ENCODE peak calls at places on chromosomes 2 and 18, in four cellular contexts. One of them, this sample, is unnamed. For H3K27me3, the result is how much of the 10 kb centered on the place peaks cover.

GRCh38 chr2:39860538-39860937 is 81.5 kb upstream of the THUMPD2 start:
- DNase-seq in heart left ventricle: no peak
- DNase-seq in tibial artery: no peak
- DNase-seq in Peyer's patch: no peak
- DNase-seq in this sample: no peak

GRCh38 chr2:29307522-29307921 is 192.3 kb downstream of the CLIP4 start:
- DNase-seq in heart left ventricle: no peak
- DNase-seq in tibial artery: no peak
- DNase-seq in Peyer's patch: no peak
- DNase-seq in this sample: no peak

GRCh38 chr2:42978887-42979415 is 186.6 kb upstream of the HAAO start:
- DNase-seq in heart left ventricle: no peak
- DNase-seq in tibial artery: no peak
- DNase-seq in Peyer's patch: no peak
- DNase-seq in this sample: no peak

GRCh38 chr2:26325851-26326250 is 20.1 kb upstream of the SELENOI start:
- DNase-seq in heart left ventricle: no peak
- DNase-seq in tibial artery: no peak
- DNase-seq in Peyer's patch: no peak
- DNase-seq in this sample: no peak

GRCh38 chr18:21315741-21316187 is 73.7 kb downstream of the GREB1L start:
- DNase-seq in heart left ventricle: no peak
- DNase-seq in tibial artery: no peak
- DNase-seq in Peyer's patch: no peak
- DNase-seq in this sample: no peak

GRCh38 chr18:36128907-36129299 is 237 bp downstream of the SLC39A6 start:
- DNase-seq in heart left ventricle: no peak
- DNase-seq in tibial artery: no peak
- DNase-seq in Peyer's patch: no peak
- DNase-seq in this sample: no peak

GRCh38 chr2:223570784-223571183 is 31.4 kb downstream of the SCG2 start:
- DNase-seq in heart left ventricle: no peak
- DNase-seq in tibial artery: no peak
- DNase-seq in Peyer's patch: no peak
- DNase-seq in this sample: no peak

GRCh38 chr2:31580321-31581117 is at the start of gene SRD5A2:
- DNase-seq in heart left ventricle: no peak
- DNase-seq in tibial artery: no peak
- DNase-seq in Peyer's patch: no peak
- DNase-seq in this sample: no peak

GRCh38 chr2:43539991-43540860 is 55.6 kb downstream of the THADA start:
- DNase-seq in heart left ventricle: peak
- DNase-seq in tibial artery: peak
- DNase-seq in Peyer's patch: peak
- DNase-seq in this sample: peak

GRCh38 chr2:102142829-102143449 is 393 bp downstream of the IL1R1 start:
- DNase-seq in heart left ventricle: no peak
- DNase-seq in tibial artery: no peak
- DNase-seq in Peyer's patch: no peak
- DNase-seq in this sample: no peak

GRCh38 chr2:101998556-101999121 is 6.9 kb downstream of the IL1R2 start:
- DNase-seq in heart left ventricle: no peak
- DNase-seq in tibial artery: no peak
- DNase-seq in Peyer's patch: no peak
- DNase-seq in this sample: no peak

GRCh38 chr2:48755473-48755872 is at the start of gene LHCGR:
- DNase-seq in heart left ventricle: peak
- DNase-seq in tibial artery: no peak
- DNase-seq in Peyer's patch: no peak
- DNase-seq in this sample: no peak

GRCh38 chr2:206556357-206556949 is 85.8 kb upstream of the FAM237A start:
- DNase-seq in heart left ventricle: no peak
- DNase-seq in tibial artery: no peak
- DNase-seq in Peyer's patch: no peak
- DNase-seq in this sample: no peak

GRCh38 chr2:144402282-144402681 is 117.6 kb downstream of the ZEB2 start:
- DNase-seq in heart left ventricle: peak
- DNase-seq in tibial artery: no peak
- DNase-seq in Peyer's patch: no peak
- DNase-seq in this sample: no peak

GRCh38 chr2:6864251-6864758 is 1.4 kb downstream of the CMPK2 start:
- DNase-seq in heart left ventricle: no peak
- DNase-seq in tibial artery: no peak
- DNase-seq in Peyer's patch: no peak
- DNase-seq in this sample: no peak

GRCh38 chr2:36277146-36277808 is 78.3 kb upstream of the CRIM1 start:
- DNase-seq in heart left ventricle: no peak
- DNase-seq in tibial artery: no peak
- DNase-seq in Peyer's patch: no peak
- DNase-seq in this sample: no peak

GRCh38 chr18:2846638-2847340 is at the start of gene EMILIN2:
- DNase-seq in heart left ventricle: peak
- DNase-seq in tibial artery: peak
- DNase-seq in Peyer's patch: peak
- DNase-seq in this sample: no peak

GRCh38 chr2:94871226-94872087 is at the start of gene TEKT4:
- DNase-seq in heart left ventricle: peak
- DNase-seq in tibial artery: no peak
- DNase-seq in Peyer's patch: no peak
- DNase-seq in this sample: no peak

GRCh38 chr18:35041752-35042379 is 653 bp downstream of the MAPRE2 start:
- DNase-seq in heart left ventricle: no peak
- DNase-seq in tibial artery: no peak
- DNase-seq in Peyer's patch: no peak
- DNase-seq in this sample: no peak

GRCh38 chr18:79305976-79306375 is 89.8 kb upstream of the NFATC1 start:
- DNase-seq in heart left ventricle: no peak
- DNase-seq in tibial artery: no peak
- DNase-seq in Peyer's patch: no peak
- DNase-seq in this sample: no peak

GRCh38 chr2:95379616-95379925 is 22.9 kb upstream of the FAHD2A start:
- DNase-seq in heart left ventricle: no peak
- DNase-seq in tibial artery: peak
- DNase-seq in Peyer's patch: no peak
- DNase-seq in this sample: no peak

GRCh38 chr2:154697422-154698237 is 865 bp upstream of the KCNJ3 start:
- DNase-seq in heart left ventricle: peak
- DNase-seq in tibial artery: peak
- DNase-seq in Peyer's patch: no peak
- DNase-seq in this sample: no peak

GRCh38 chr2:164023896-164024295 is 288.1 kb upstream of the FIGN start:
- DNase-seq in heart left ventricle: peak
- DNase-seq in tibial artery: no peak
- DNase-seq in Peyer's patch: no peak
- DNase-seq in this sample: no peak

DNA sequence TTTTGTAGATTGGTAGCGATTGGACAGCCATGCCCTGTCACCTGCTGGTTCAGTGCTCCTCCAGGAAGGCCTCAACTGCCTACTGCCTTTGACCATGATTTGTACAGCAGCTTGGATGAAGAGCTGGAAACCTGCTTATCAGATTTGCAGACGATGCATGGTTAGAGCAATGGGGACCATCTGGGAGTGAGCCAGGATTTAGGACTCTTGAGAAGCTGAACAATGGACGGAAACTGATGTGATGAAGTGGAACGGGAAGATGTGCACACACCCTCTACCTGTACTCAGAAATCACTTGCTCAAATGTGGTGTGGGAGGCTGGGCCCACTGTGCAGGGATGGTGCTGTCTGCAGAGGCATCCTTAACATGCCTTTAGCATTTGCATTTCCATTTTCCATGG is 57.2 kb downstream of the NCK2 start:
- DNase-seq in heart left ventricle: no peak
- DNase-seq in tibial artery: no peak
- DNase-seq in Peyer's patch: no peak
- DNase-seq in this sample: no peak
- H3K4me3 ChIP-seq in heart left ventricle: no peak
- H3K4me3 ChIP-seq in tibial artery: no peak
- H3K4me3 ChIP-seq in Peyer's patch: no peak
- H3K4me3 ChIP-seq in this sample: no peak

DNA sequence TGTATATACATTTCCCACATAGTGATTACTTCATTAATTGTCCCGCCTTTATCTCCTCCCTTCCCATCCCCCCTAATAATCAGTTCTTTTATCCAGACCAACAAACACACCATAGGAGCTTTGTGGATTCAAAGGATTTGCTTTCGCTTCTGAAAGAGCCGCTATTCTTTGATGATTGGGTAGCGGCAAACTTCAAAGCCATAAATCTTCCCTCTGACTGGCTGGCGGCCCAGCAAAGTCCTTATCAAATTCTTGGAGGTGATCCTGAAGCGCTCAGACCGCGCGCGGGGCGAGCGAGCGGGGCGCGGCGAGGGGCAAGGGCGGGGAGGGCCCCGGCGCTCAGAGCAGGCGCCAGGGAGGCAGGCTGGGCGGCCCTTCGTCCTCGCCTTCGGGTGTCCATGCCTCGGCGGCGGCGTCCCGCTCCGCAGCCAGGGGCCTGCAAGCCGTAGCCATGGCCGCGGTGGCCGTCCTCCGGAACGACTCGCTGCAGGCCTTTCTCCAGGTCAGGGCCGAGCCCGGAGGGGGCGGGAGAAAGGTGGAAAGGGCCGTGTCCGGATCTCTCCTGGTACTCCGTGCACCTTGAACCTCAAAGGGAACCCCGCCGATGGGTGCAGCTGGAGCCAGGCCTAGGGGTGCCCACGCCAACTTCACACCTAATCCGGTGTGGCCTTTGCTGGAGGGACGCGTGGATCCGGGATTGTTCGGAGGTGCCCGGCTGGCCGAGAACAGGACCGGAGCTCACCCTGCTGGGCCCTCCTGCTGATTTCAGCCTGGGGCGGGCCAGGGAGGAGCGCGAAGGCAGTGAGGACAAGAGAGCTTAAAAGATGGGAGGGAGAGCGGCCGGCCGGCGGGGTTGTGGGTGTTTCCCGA is at the start of gene SP5:
- DNase-seq in heart left ventricle: no peak
- DNase-seq in tibial artery: peak
- DNase-seq in Peyer's patch: no peak
- DNase-seq in this sample: no peak
- TF ChIP-seq CTCF in heart left ventricle: no peak
- TF ChIP-seq CTCF in tibial artery: peak
- TF ChIP-seq CTCF in Peyer's patch: no peak
- TF ChIP-seq CTCF in this sample: no peak

GRCh38 chr2:112018846-112019245 is 36.2 kb upstream of the TMEM87B start:
- DNase-seq in heart left ventricle: no peak
- DNase-seq in tibial artery: no peak
- DNase-seq in Peyer's patch: no peak
- DNase-seq in this sample: no peak

GRCh38 chr2:112021781-112022231 is 33.3 kb upstream of the TMEM87B start:
- DNase-seq in heart left ventricle: no peak
- DNase-seq in tibial artery: no peak
- DNase-seq in Peyer's patch: no peak
- DNase-seq in this sample: no peak

GRCh38 chr2:112021269-112021668 is 33.8 kb upstream of the TMEM87B start:
- DNase-seq in heart left ventricle: no peak
- DNase-seq in tibial artery: no peak
- DNase-seq in Peyer's patch: no peak
- DNase-seq in this sample: no peak

GRCh38 chr2:112020561-112020960 is 34.5 kb upstream of the TMEM87B start:
- DNase-seq in heart left ventricle: no peak
- DNase-seq in tibial artery: no peak
- DNase-seq in Peyer's patch: no peak
- DNase-seq in this sample: no peak

DNA sequence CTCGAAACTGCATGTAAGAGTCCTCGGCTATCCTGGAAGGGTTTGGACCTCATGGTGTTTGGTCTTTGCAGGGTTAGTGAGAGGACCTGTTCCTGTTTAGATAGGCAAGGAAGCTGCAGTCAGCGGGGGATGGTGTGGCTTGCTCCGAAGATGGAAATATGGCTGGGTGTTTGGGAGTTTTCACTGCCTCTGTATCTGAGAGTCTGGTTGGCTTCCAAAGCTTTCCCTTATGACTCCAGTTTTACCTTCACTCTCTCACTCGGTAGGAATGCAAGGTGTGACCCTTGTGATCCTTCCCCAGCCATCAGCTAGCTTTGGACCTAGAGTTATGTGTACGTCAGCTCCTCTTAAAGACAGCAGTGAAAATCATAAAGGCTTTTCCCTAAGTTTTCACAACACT is 35.6 kb upstream of the TMEM87B start:
- DNase-seq in heart left ventricle: no peak
- DNase-seq in tibial artery: no peak
- DNase-seq in Peyer's patch: no peak
- DNase-seq in this sample: no peak
- H3K27me3 ChIP-seq in heart left ventricle: under half
- H3K27me3 ChIP-seq in tibial artery: under half
- H3K27me3 ChIP-seq in Peyer's patch: under half
- H3K27me3 ChIP-seq in this sample: under half

DNA sequence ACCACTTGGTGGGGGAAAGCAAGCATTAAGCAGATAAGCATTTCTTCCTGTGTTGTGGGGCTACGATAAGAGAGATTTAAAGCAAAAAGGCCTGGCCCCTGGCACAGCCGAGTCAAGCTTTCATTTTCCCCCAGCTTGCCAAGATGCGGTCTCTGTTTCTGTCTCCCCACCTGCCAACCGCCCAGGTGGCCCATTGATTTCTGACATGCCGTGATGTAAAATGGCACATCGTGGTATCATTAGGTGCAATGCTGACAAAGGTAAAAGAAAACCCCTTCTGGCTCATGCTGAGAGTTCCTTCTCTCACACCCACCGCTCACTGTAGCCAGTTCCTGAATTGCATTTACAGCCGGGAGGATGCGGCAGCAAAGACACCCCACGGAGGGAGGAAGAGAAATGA is 62.8 kb downstream of the BOD1L2 start:
- DNase-seq in heart left ventricle: no peak
- DNase-seq in tibial artery: no peak
- DNase-seq in Peyer's patch: no peak
- DNase-seq in this sample: no peak
- H3K4me3 ChIP-seq in heart left ventricle: no peak
- H3K4me3 ChIP-seq in tibial artery: peak
- H3K4me3 ChIP-seq in Peyer's patch: no peak
- H3K4me3 ChIP-seq in this sample: no peak

DNA sequence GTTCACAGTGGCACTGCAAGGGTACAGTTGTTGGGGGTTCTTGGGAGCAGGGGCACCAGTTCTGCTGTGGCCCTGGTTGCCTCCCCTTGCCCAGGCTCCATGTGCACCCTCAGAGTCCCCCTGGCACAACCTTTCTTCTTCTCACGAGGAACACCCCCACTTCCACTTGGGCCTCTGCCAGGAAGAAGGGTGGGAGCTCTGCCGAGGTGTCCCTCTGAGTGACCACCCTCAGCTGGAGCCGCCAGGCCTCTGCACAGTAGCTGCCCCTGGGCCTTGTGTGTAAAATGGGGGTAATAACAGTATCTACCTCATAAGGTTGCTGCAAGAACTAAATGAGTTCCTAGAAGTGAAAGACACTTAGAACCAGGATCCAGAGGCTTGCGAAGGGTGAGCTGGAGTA is 8.4 kb downstream of the TPRKB start:
- DNase-seq in heart left ventricle: no peak
- DNase-seq in tibial artery: no peak
- DNase-seq in Peyer's patch: no peak
- DNase-seq in this sample: no peak
- TF ChIP-seq CTCF in heart left ventricle: no peak
- TF ChIP-seq CTCF in tibial artery: no peak
- TF ChIP-seq CTCF in Peyer's patch: no peak
- TF ChIP-seq CTCF in this sample: no peak

This sample was measured in BJ.